ENCODE peak calls at places on chromosomes 7 and 10, in five cellular contexts. W, A, V, Z and P are unnamed samples.

GRCh38 chr10:59173414-59173813 is 3.0 kb upstream of the PHYHIPL start:
- DNase-seq in Z (no peak), W (no peak), A (no peak), V (no peak), P (no peak)

GRCh38 chr7:921071-921461 is 33.4 kb downstream of the ADAP1 start:
- DNase-seq in W (no peak), A (no peak), Z (no peak), V (no peak), P (no peak)

GRCh38 chr10:90862908-90863514 is 5.2 kb upstream of the HTR7 start:
- DNase-seq in A (no peak), V (no peak), Z (no peak), W (peak), P (peak)

GRCh38 chr7:152363798-152364197 is 72.0 kb downstream of the KMT2C start:
- DNase-seq in V (no peak), Z (no peak), A (no peak), W (no peak), P (no peak)

GRCh38 chr10:114024876-114025609 is 18.6 kb upstream of the ADRB1 start:
- DNase-seq in V (no peak), A (no peak), Z (no peak), W (peak), P (peak)

GRCh38 chr7:90216771-90217170 is 5.2 kb downstream of the STEAP2 start:
- DNase-seq in A (no peak), Z (no peak), V (no peak), W (no peak), P (no peak)

GRCh38 chr7:18013936-18014335 is 13.7 kb downstream of the PRPS1L1 start:
- DNase-seq in W (peak), A (no peak), V (no peak), Z (no peak), P (no peak)

GRCh38 chr10:6070647-6071046 is 8.5 kb upstream of the IL2RA start:
- DNase-seq in V (no peak), Z (no peak), A (peak), W (no peak), P (no peak)

GRCh38 chr7:5598769-5599371 is 175.2 kb upstream of the TNRC18 start:
- DNase-seq in Z (no peak), V (no peak), A (no peak), W (no peak), P (peak)